ENCODE peak calls at places on chromosomes 3 and 15, in five cellular contexts. W, E, F, J and S are unnamed samples.

GRCh38 chr3:62607287-62608029 is 234.1 kb upstream of the FEZF2 start:
- DNase-seq in W (no peak), E (no peak), F (no peak), J (no peak), S (no peak)

GRCh38 chr3:170865209-170866094 is 4.5 kb downstream of the RPL22L1 start:
- DNase-seq in W (no peak), E (peak; percentile 18), F (no peak), J (no peak), S (no peak)

GRCh38 chr3:127405791-127406190 is 117.9 kb upstream of the PRR20G start:
- DNase-seq in W (no peak), E (no peak), F (no peak), J (no peak), S (no peak)

GRCh38 chr15:72222433-72222832 is 8.6 kb downstream of the PKM start:
- DNase-seq in W (no peak), E (no peak), F (no peak), J (no peak), S (peak; percentile 68)

GRCh38 chr3:127690106-127690505 is 17.4 kb downstream of the ABTB1 start:
- DNase-seq in W (peak; percentile 48), E (peak; percentile 20), F (no peak), J (no peak), S (no peak)

GRCh38 chr15:91302588-91303439 is 202.8 kb downstream of the SV2B start:
- DNase-seq in W (peak; percentile 84), E (peak; percentile 45), F (peak; percentile 27), J (peak; percentile 29), S (peak; percentile 71)

GRCh38 chr3:45647148-45647619 is 42.0 kb upstream of the SACM1L start:
- DNase-seq in W (peak; percentile 62), E (peak; percentile 86), F (no peak), J (no peak), S (peak; percentile 61)

GRCh38 chr3:81419196-81419595 is 342.2 kb downstream of the GBE1 start:
- DNase-seq in W (peak; percentile 15), E (peak; percentile 1), F (no peak), J (no peak), S (no peak)

GRCh38 chr3:193240436-193240849 is 579 bp upstream of the PLAAT1 start:
- DNase-seq in W (peak; percentile 20), E (no peak), F (no peak), J (no peak), S (no peak)

GRCh38 chr3:180870008-180870733 is 42.3 kb upstream of the FXR1 start:
- DNase-seq in W (peak; percentile 33), E (no peak), F (peak; percentile 34), J (peak; percentile 46), S (no peak)

GRCh38 chr3:135803291-135803690 is 162.2 kb upstream of the PPP2R3A start:
- DNase-seq in W (no peak), E (no peak), F (no peak), J (no peak), S (no peak)

GRCh38 chr3:1292571-1292970 is 199.7 kb downstream of the CNTN6 start:
- DNase-seq in W (no peak), E (no peak), F (no peak), J (no peak), S (no peak)

GRCh38 chr15:76328962-76329361 is 7.6 kb upstream of the ISL2 start:
- DNase-seq in W (no peak), E (no peak), F (no peak), J (no peak), S (no peak)

GRCh38 chr3:177212756-177213155 is 15.5 kb upstream of the TBL1XR1 start:
- DNase-seq in W (no peak), E (no peak), F (no peak), J (no peak), S (peak; percentile 57)

GRCh38 chr3:61858054-61858453 is 296.7 kb downstream of the PTPRG start:
- DNase-seq in W (no peak), E (no peak), F (no peak), J (no peak), S (peak; percentile 30)

GRCh38 chr3:72733676-72734075 is 114.6 kb downstream of the SHQ1 start:
- DNase-seq in W (no peak), E (no peak), F (no peak), J (no peak), S (no peak)

GRCh38 chr3:9345041-9345440 is 17.8 kb upstream of the THUMPD3 start:
- DNase-seq in W (no peak), E (no peak), F (no peak), J (no peak), S (no peak)

GRCh38 chr3:168091299-168091852 is 4.3 kb downstream of the GOLIM4 start:
- DNase-seq in W (no peak), E (peak; percentile 17), F (no peak), J (no peak), S (peak; percentile 93)

GRCh38 chr15:65021475-65021874 is 8.0 kb downstream of the MTFMT start:
- DNase-seq in W (no peak), E (no peak), F (no peak), J (no peak), S (no peak)

GRCh38 chr15:31158858-31159569 is 57.5 kb upstream of the TRPM1 start:
- DNase-seq in W (peak; percentile 41), E (no peak), F (peak; percentile 69), J (peak; percentile 83), S (peak; percentile 14)

GRCh38 chr15:70186152-70186551 is 88.4 kb upstream of the TLE3 start:
- DNase-seq in W (no peak), E (no peak), F (no peak), J (no peak), S (no peak)

GRCh38 chr15:68352401-68353062 is 75.0 kb downstream of the FEM1B start:
- DNase-seq in W (peak; percentile 54), E (no peak), F (no peak), J (no peak), S (no peak)

GRCh38 chr3:49001155-49001554 is 6.0 kb upstream of the WDR6 start:
- DNase-seq in W (no peak), E (no peak), F (no peak), J (no peak), S (no peak)

GRCh38 chr3:27532931-27533607 is 48.9 kb upstream of the SLC4A7 start:
- DNase-seq in W (no peak), E (no peak), F (no peak), J (no peak), S (no peak)

GRCh38 chr3:98556164-98557130 is 24.7 kb downstream of the GPR15 start:
- DNase-seq in W (no peak), E (no peak), F (no peak), J (no peak), S (no peak)

DNA sequence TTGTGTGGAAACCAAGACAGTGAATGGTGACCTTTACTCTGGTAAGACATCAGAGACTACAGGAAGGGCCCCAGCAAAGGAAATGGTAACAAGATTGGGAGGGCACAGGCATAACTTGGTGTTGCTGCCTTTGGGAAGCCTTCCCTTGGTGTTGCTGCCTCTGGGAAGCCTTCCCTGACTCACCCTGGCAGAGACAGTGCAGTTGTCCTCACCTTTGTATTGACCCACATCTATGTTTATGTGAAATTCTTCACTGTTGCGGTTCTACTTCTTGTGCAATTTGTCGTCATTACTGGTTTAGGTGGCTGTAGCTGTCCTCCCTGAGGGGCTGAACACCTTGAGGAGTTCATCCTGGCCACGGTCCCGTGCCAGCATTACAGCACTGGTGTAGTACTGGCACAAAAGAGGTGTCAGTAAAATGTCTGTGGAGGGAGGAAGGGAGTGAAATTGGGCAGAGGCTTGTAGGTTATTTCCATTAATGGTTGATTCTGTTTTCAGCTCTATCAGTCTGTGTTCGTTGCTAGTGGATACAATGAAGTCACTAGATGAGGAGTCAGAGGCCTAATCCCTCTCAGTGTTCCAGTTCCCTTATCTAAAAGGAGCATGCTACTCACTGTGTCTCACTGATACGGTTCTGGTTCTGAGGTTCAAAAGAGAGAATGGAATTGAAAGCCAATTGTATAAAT is 21.6 kb downstream of the IFT122 start:
- DNase-seq in W (no peak), E (no peak), F (no peak), J (no peak), S (no peak)
- H3K27ac ChIP-seq in W (peak overlapping the region; percentile 82), E (no peak overlapping the region), F (no peak overlapping the region), J (no peak overlapping the region), S (no peak overlapping the region)

GRCh38 chr3:134361162-134361831 is 12.9 kb downstream of the AMOTL2 start:
- DNase-seq in W (no peak), E (no peak), F (peak; percentile 45), J (peak; percentile 12), S (no peak)

GRCh38 chr3:134364061-134364935 is 9.9 kb downstream of the AMOTL2 start:
- DNase-seq in W (peak; percentile 96), E (no peak), F (peak; percentile 90), J (peak; percentile 91), S (peak; percentile 93)

GRCh38 chr3:134363381-134363755 is 10.9 kb downstream of the AMOTL2 start:
- DNase-seq in W (no peak), E (no peak), F (no peak), J (peak; percentile 12), S (no peak)

GRCh38 chr3:134362221-134362620 is 12.0 kb downstream of the AMOTL2 start:
- DNase-seq in W (no peak), E (no peak), F (no peak), J (peak; percentile 7), S (no peak)

GRCh38 chr3:134362670-134363380 is 11.4 kb downstream of the AMOTL2 start:
- DNase-seq in W (no peak), E (no peak), F (no peak), J (peak; percentile 4), S (no peak)
- H3K4me1 ChIP-seq in W (peaks cover 64% of the 10 kb centered on the region), E (peaks cover 44% of the 10 kb centered on the region), F (peaks cover 13% of the 10 kb centered on the region), J (peaks cover 96% of the 10 kb centered on the region), S (peaks cover 9% of the 10 kb centered on the region)

GRCh38 chr15:74053497-74053896 is 28.9 kb downstream of the GOLGA6A start:
- DNase-seq in W (no peak), E (no peak), F (no peak), J (no peak), S (no peak)
- H3K4me3 ChIP-seq in W (no peak overlapping the region), E (no peak overlapping the region), F (no peak overlapping the region), J (no peak overlapping the region), S (no peak overlapping the region)

GRCh38 chr3:133491481-133492059 is 81.9 kb upstream of the CDV3 start:
- DNase-seq in W (no peak), E (no peak), F (no peak), J (no peak), S (no peak)

GRCh38 chr3:133490468-133491351 is 82.8 kb upstream of the CDV3 start:
- DNase-seq in W (no peak), E (no peak), F (no peak), J (no peak), S (peak; percentile 57)

GRCh38 chr3:133488785-133489367 is 84.6 kb upstream of the CDV3 start:
- DNase-seq in W (peak; percentile 62), E (peak; percentile 44), F (no peak), J (no peak), S (peak; percentile 37)

GRCh38 chr3:133487920-133488540 is 85.5 kb upstream of the CDV3 start:
- DNase-seq in W (peak; percentile 58), E (peak; percentile 20), F (no peak), J (peak; percentile 39), S (no peak)

DNA sequence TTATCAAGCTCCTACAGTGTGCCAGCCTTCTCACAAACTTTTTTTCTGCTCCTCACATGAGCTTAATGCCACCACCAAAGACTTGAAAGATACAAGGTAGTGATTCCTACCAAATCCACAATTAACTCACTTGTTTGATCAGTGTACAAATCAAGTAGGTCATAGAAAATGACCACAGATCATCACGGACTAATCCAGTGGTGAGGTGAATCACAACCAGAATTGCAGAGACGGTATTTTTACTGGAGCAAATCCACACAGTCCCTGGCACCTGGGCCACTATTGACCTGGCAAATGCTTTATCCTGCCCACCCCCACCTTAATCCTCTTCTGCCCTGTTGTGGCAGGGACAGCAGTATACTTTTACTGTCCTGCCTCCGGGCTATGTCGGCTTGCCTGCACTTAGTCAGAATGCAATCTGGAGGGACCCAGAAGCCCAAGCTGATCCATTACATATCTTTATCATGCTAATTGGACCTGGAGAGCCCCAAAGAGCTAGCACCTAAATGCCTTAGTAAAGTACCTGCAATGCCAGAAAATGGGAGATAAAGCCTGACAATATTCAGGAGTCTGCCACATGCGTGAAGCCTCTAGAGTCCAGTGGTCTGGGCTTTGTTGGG is 83.9 kb upstream of the CDV3 start:
- DNase-seq in W (no peak), E (no peak), F (no peak), J (no peak), S (no peak)
- H3K27ac ChIP-seq in W (no peak overlapping the region), E (no peak overlapping the region), F (no peak overlapping the region), J (no peak overlapping the region), S (peak overlapping the region; percentile 5)